ENCODE peak calls at places on chromosomes 11 and 22, in ten cellular contexts. K is right lobe of liver, O is OCI-LY7, B is right atrium auricular region, D is gastrocnemius medialis, W is tibial nerve, P is H9, V is A549, I is adrenal gland, Q is RWPE1. E is an unnamed sample.
A peak's percentile ranks its signal among the peaks of the same experiment; 100 is the strongest.

GRCh38 chr22:49976439-49977175 is 16.0 kb downstream of the PIM3 start:
- DNase-seq in O (peak; percentile 44), B (no peak), I (no peak), W (no peak), V (peak; percentile 28), Q (no peak), K (no peak), P (no peak), D (peak; percentile 40), E (peak; percentile 32)

GRCh38 chr11:16763746-16764145 is 25.3 kb downstream of the C11orf58 start:
- DNase-seq in D (no peak), K (no peak), I (no peak), V (no peak), Q (no peak), P (no peak), O (no peak), W (no peak), B (no peak), E (no peak)

GRCh38 chr11:8266246-8267241 is 2.9 kb upstream of the LMO1 start:
- DNase-seq in Q (no peak), W (no peak), K (peak; percentile 19), D (peak; percentile 3), B (no peak), V (no peak), O (no peak), P (peak; percentile 19), I (no peak), E (peak; percentile 26)

GRCh38 chr22:29031236-29031982 is 30.2 kb downstream of the C22orf31 start:
- DNase-seq in K (peak; percentile 61), Q (peak; percentile 41), D (peak; percentile 67), W (peak; percentile 62), I (peak; percentile 79), P (peak; percentile 74), V (peak; percentile 91), O (no peak), B (peak; percentile 90), E (no peak)

GRCh38 chr11:124915541-124916369 is 3.3 kb upstream of the HEPN1 start:
- DNase-seq in D (no peak), K (peak; percentile 70), O (no peak), P (no peak), Q (no peak), I (no peak), B (no peak), W (peak; percentile 0), V (no peak), E (no peak)

GRCh38 chr11:95262994-95263764 is 32.2 kb upstream of the SESN3 start:
- DNase-seq in P (no peak), O (no peak), Q (no peak), D (no peak), B (no peak), W (no peak), V (no peak), I (no peak), K (no peak), E (no peak)

GRCh38 chr22:29503811-29504372 is 23.9 kb downstream of the NEFH start:
- DNase-seq in I (peak; percentile 65), O (no peak), Q (no peak), D (peak; percentile 36), K (no peak), W (peak; percentile 59), B (peak; percentile 64), V (peak; percentile 45), P (no peak), E (no peak)

GRCh38 chr22:40720538-40721256 is 41.4 kb downstream of the MCHR1 start:
- DNase-seq in B (no peak), P (no peak), W (no peak), D (no peak), V (peak; percentile 21), K (no peak), Q (no peak), O (no peak), I (no peak), E (no peak)

GRCh38 chr22:44020981-44021380 is 3.1 kb upstream of the PARVB start:
- DNase-seq in B (no peak), I (no peak), W (no peak), D (no peak), P (no peak), O (no peak), Q (no peak), V (no peak), K (no peak), E (no peak)

GRCh38 chr11:112012877-112013276 is 12.3 kb upstream of the DLAT start:
- DNase-seq in O (no peak), P (no peak), W (no peak), B (no peak), D (no peak), Q (peak; percentile 22), K (no peak), I (no peak), V (no peak), E (no peak)

GRCh38 chr22:28438183-28438778 is 241.4 kb downstream of the TTC28 start:
- DNase-seq in D (no peak), K (no peak), B (no peak), Q (no peak), V (no peak), I (no peak), P (no peak), O (no peak), W (no peak), E (no peak)

GRCh38 chr22:22997262-22997898 is 72.9 kb upstream of the GNAZ start:
- DNase-seq in D (no peak), I (no peak), W (no peak), K (no peak), B (no peak), O (peak; percentile 19), P (no peak), V (no peak), Q (no peak), E (no peak)

DNA sequence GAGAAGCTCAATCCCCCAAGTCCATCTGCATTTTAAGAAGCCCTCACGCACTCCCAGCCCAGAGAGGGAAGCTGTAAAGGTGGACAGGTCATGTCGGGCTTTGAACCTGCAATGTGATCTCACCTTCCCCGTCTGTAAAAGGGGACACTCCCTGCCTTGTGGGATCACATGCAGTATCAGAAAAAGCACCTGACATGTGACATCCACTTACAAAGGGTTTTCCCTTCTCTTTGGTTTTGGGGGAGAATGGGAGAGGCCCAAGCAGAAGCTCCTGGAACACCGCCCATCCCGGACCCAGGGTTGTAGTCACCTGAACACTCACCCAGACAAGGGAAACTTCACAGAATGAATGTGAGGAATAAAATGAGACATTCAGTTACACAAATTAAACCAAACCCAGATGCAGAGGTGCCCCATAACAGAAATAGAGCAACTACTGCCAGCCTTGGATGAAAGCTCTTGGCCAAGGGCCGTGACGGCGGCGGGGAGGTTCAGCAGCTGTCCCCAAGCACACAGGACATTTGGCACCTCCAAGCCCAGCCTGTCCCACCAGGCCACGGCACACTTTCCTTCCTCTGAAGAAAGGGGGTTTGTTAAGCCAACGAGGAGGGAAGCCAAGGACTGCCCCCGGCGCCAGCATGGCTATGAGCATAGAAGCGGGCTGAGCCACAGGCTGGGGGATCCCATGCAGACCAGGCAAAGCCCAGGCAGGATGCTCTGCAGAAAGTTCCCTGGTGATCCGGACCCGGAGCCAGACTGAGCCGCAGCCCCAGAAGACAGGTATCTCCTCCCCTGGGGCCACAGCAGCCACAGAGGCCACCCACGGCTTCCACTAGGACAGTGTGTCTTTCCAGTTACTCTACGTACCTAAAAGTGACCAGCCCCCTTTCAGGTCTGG is 3.8 kb downstream of the BID start:
- DNase-seq in K (peak; percentile 73), Q (no peak), I (no peak), P (no peak), W (no peak), V (no peak), D (peak; percentile 56), B (no peak), O (no peak), E (peak; percentile 62)
- TF ChIP-seq CTCF in K (no peak), Q (no peak), I (no peak), P (no peak), W (no peak), V (no peak), D (no peak), B (no peak), O (no peak), E (no peak)

GRCh38 chr22:46045459-46046298 is 68.7 kb upstream of the WNT7B start:
- DNase-seq in Q (no peak), W (no peak), O (no peak), V (no peak), P (no peak), D (peak; percentile 79), K (peak; percentile 81), B (no peak), I (no peak), E (peak; percentile 64)
- H3K27ac ChIP-seq in Q (peak overlapping the region; percentile 100), W (peak overlapping the region; percentile 100), O (no peak overlapping the region), V (no peak overlapping the region), P (no peak overlapping the region), D (peak overlapping the region; percentile 99), K (peak overlapping the region; percentile 84), B (peak overlapping the region; percentile 93), I (peak overlapping the region; percentile 84), E (peak overlapping the region; percentile 97)

GRCh38 chr11:69906453-69906907 is 87.3 kb upstream of the FGF3 start:
- DNase-seq in K (no peak), P (no peak), W (no peak), I (no peak), B (no peak), V (no peak), D (no peak), O (no peak), Q (no peak), E (no peak)
- TF ChIP-seq CTCF in K (no peak), P (no peak), W (no peak), I (no peak), B (no peak), V (no peak), D (no peak), O (no peak), Q (no peak), E (no peak)

GRCh38 chr11:61922539-61922938 is 5.2 kb upstream of the RAB3IL1 start:
- DNase-seq in V (no peak), Q (no peak), D (peak; percentile 87), P (no peak), K (peak; percentile 66), O (no peak), I (peak; percentile 45), B (peak; percentile 93), W (peak; percentile 87), E (no peak)

GRCh38 chr11:61919841-61920631 is 2.7 kb upstream of the RAB3IL1 start:
- DNase-seq in K (no peak), B (peak; percentile 57), Q (no peak), D (peak; percentile 6), O (no peak), I (no peak), W (no peak), P (peak; percentile 23), V (peak; percentile 44), E (no peak)

GRCh38 chr11:61923166-61924015 is 6.0 kb upstream of the RAB3IL1 start:
- DNase-seq in D (peak; percentile 81), B (peak; percentile 90), O (no peak), V (no peak), I (peak; percentile 82), Q (no peak), P (peak; percentile 72), K (peak; percentile 75), W (peak; percentile 85), E (no peak)

GRCh38 chr11:61919113-61919840 is 1.9 kb upstream of the RAB3IL1 start:
- DNase-seq in P (no peak), O (peak; percentile 19), Q (no peak), B (peak; percentile 62), V (no peak), W (no peak), D (no peak), I (no peak), K (no peak), E (no peak)

DNA sequence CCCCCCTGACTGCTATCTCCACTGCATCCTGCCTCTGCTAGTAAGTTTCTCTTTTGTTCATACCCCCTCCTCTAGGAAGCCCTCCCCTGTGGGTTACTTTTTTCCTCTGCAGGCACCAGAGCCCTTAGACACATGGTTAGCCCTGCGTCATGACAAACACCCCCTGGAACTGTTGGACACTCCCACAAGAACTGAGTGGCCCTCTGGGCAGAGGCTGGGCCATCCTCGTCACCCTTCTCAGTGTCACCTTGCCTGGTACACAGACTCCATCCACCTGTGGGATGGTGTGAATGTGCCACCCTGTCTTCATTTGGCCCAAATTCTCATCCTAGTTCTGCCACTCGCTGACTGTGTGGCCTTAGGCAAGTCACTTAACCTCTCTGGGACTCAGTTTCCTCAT is 4.1 kb upstream of the RAB3IL1 start:
- DNase-seq in O (no peak), D (peak; percentile 9), K (no peak), V (no peak), B (peak; percentile 38), W (no peak), Q (no peak), I (no peak), P (no peak), E (peak; percentile 20)
- H3K27ac ChIP-seq in O (no peak overlapping the region), D (no peak overlapping the region), K (no peak overlapping the region), V (no peak overlapping the region), B (peak overlapping the region; percentile 87), W (peak overlapping the region; percentile 95), Q (no peak overlapping the region), I (no peak overlapping the region), P (no peak overlapping the region), E (no peak overlapping the region)

E was measured in dorsolateral prefrontal cortex.